ENCODE peak calls at places on chromosomes 12 and 14, in four cellular contexts. One of them, this sample, is unnamed.
A peak's percentile ranks its signal among the peaks of the same experiment; 100 is the strongest.

GRCh38 chr14:61934385-61934784 is 172.2 kb downstream of the SNAPC1 start:
- DNase-seq in posterior vena cava: no peak
- DNase-seq in HT-29: no peak
- DNase-seq in stromal cell of bone marrow: peak; percentile 96
- DNase-seq in this sample: no peak

GRCh38 chr12:120709976-120710804 is at the start of gene UNC119B:
- DNase-seq in posterior vena cava: peak; percentile 93
- DNase-seq in HT-29: peak; percentile 60
- DNase-seq in stromal cell of bone marrow: peak; percentile 33
- DNase-seq in this sample: peak; percentile 81

GRCh38 chr12:12734561-12735071 is 17.4 kb downstream of the CDKN1B start:
- DNase-seq in posterior vena cava: no peak
- DNase-seq in HT-29: no peak
- DNase-seq in stromal cell of bone marrow: no peak
- DNase-seq in this sample: no peak

GRCh38 chr14:70644016-70644415 is 2.3 kb downstream of the TTC9 start:
- DNase-seq in posterior vena cava: no peak
- DNase-seq in HT-29: no peak
- DNase-seq in stromal cell of bone marrow: no peak
- DNase-seq in this sample: no peak

GRCh38 chr12:42094277-42094676 is 50.4 kb downstream of the GXYLT1 start:
- DNase-seq in posterior vena cava: no peak
- DNase-seq in HT-29: no peak
- DNase-seq in stromal cell of bone marrow: no peak
- DNase-seq in this sample: no peak

GRCh38 chr14:90060312-90060964 is 1.4 kb upstream of the KCNK13 start:
- DNase-seq in posterior vena cava: no peak
- DNase-seq in HT-29: peak; percentile 46
- DNase-seq in stromal cell of bone marrow: no peak
- DNase-seq in this sample: peak; percentile 11

GRCh38 chr12:103503546-103504480 is 8.0 kb upstream of the C12orf42 start:
- DNase-seq in posterior vena cava: no peak
- DNase-seq in HT-29: peak; percentile 70
- DNase-seq in stromal cell of bone marrow: no peak
- DNase-seq in this sample: peak; percentile 65

GRCh38 chr12:111033281-111034147 is 113.1 kb upstream of the MYL2 start:
- DNase-seq in posterior vena cava: no peak
- DNase-seq in HT-29: no peak
- DNase-seq in stromal cell of bone marrow: no peak
- DNase-seq in this sample: no peak